ENCODE peak calls at places on chromosome 19, in five cellular contexts. C, L, J, Q and V are unnamed samples.

GRCh38 chr19:34985249-34986022 is 14.7 kb upstream of the GRAMD1A start:
- DNase-seq in C (peak), L (peak), J (no peak), Q (no peak), V (peak)

GRCh38 chr19:18292810-18293641 is 11.6 kb upstream of the JUND start:
- DNase-seq in C (peak), L (peak), J (peak), Q (peak), V (peak)

GRCh38 chr19:44875666-44876418 is 15.2 kb upstream of the TOMM40 start:
- DNase-seq in C (no peak), L (no peak), J (no peak), Q (no peak), V (no peak)

GRCh38 chr19:4701557-4701956 is 22.1 kb downstream of the DPP9 start:
- DNase-seq in C (no peak), L (no peak), J (no peak), Q (no peak), V (no peak)

GRCh38 chr19:19185853-19186728 is 5.9 kb downstream of the BORCS8 start:
- DNase-seq in C (no peak), L (peak), J (no peak), Q (peak), V (peak)

GRCh38 chr19:35048911-35049411 is 7.4 kb downstream of the HPN start:
- DNase-seq in C (no peak), L (no peak), J (no peak), Q (no peak), V (no peak)

GRCh38 chr19:49057636-49058234 is at the start of gene CGB7:
- DNase-seq in C (peak), L (peak), J (no peak), Q (peak), V (peak)

GRCh38 chr19:14393303-14393702 is 12.1 kb downstream of the ADGRE5 start:
- DNase-seq in C (no peak), L (no peak), J (no peak), Q (no peak), V (no peak)

GRCh38 chr19:10520652-10521318 is 3.5 kb upstream of the S1PR5 start:
- DNase-seq in C (no peak), L (no peak), J (no peak), Q (no peak), V (no peak)

GRCh38 chr19:36125557-36125956 is 10.3 kb downstream of the TBCB start:
- DNase-seq in C (no peak), L (no peak), J (no peak), Q (no peak), V (no peak)

GRCh38 chr19:42421591-42422031 is 5.6 kb downstream of the LIPE start:
- DNase-seq in C (no peak), L (peak), J (no peak), Q (peak), V (no peak)

GRCh38 chr19:14502334-14503092 is 6.6 kb upstream of the GIPC1 start:
- DNase-seq in C (no peak), L (no peak), J (no peak), Q (peak), V (no peak)

GRCh38 chr19:38441660-38442348 is 8.3 kb downstream of the RYR1 start:
- DNase-seq in C (no peak), L (peak), J (no peak), Q (no peak), V (peak)
- TF ChIP-seq CTCF in C (no peak), L (no peak), J (no peak), Q (no peak), V (no peak)

GRCh38 chr19:9500796-9501195 is 2.4 kb upstream of the ZNF560 start:
- DNase-seq in C (no peak), L (no peak), J (no peak), Q (no peak), V (no peak)

GRCh38 chr19:9494096-9494495 is 4.3 kb downstream of the ZNF560 start:
- DNase-seq in C (no peak), L (no peak), J (no peak), Q (no peak), V (no peak)

GRCh38 chr19:9498183-9498902 is at the start of gene ZNF560:
- DNase-seq in C (no peak), L (peak), J (no peak), Q (no peak), V (no peak)
- TF ChIP-seq CTCF in C (no peak), L (no peak), J (no peak), Q (peak), V (no peak)

DNA sequence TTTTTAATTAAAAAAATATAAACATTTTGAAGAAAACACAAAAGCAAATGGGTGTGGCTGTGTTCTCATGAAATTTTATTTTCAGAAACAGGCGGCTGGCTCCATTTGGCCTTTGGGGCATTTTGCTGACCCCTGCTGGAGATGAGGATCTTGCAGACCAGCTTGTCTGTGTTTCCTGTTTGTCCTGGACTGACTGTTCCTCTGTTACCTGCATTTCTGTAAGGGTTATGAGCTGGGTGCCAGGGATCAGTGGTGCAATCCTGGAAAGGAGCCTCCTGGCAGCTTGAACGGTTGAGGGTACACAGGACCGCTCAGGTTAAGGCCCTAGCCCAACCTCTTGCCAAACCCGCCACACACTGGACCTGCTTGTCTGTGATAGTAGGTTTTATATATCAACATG is 49.9 kb downstream of the ZNF787 start:
- DNase-seq in C (no peak), L (no peak), J (no peak), Q (no peak), V (peak)
- TF ChIP-seq CTCF in C (no peak), L (peak), J (no peak), Q (peak), V (peak)

DNA sequence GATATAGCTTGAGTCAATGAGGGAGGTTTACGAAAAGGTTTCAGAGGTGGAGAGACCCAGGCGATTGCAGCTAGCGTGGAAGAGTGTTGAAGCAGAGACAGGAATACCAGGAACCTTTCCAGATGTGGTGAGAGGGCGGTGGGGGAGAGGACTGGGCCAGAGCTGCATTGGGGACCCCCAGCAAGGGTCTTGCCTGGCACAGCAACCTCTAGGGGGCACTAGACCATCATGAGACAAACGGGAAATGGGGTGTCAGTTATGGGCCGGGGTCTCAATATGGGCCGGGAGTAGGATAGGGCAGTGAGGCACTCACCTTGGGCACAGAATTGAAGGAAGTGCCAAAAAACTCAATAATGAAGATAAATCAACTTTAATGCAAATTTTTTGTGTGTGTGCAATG is 2.1 kb upstream of the LRP3 start:
- DNase-seq in C (no peak), L (no peak), J (no peak), Q (no peak), V (no peak)
- TF ChIP-seq CTCF in C (no peak), L (no peak), J (no peak), Q (peak), V (no peak)

GRCh38 chr19:2113436-2114211 is 16.9 kb downstream of the IZUMO4 start:
- DNase-seq in C (no peak), L (peak), J (no peak), Q (no peak), V (no peak)
- TF ChIP-seq CTCF in C (no peak), L (no peak), J (no peak), Q (no peak), V (no peak)

DNA sequence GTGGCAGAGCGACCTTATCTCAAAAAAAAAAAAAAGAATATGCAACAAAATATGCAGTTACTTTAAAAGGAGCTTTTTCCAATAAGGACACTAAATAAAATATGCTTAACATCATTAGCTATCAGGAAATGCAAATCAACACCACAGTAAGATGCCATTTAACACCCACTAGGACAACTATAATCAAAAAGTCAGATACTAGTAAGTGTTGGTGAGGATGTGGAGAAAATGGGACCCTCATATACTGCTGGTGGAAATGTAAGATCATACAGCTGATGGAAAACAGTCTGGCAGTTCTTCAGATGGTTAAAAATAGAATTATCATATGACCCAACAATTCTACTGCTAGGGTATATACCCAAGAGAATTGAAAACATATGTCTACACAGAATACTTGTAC is 24.5 kb upstream of the AKT2 start:
- DNase-seq in C (no peak), L (no peak), J (no peak), Q (no peak), V (no peak)
- TF ChIP-seq CTCF in C (no peak), L (no peak), J (no peak), Q (no peak), V (no peak)

GRCh38 chr19:8835446-8835845 is 3.3 kb downstream of the MBD3L1 start:
- DNase-seq in C (no peak), L (no peak), J (no peak), Q (no peak), V (no peak)

GRCh38 chr19:8831832-8832131 is 322 bp downstream of the ZNF558 start:
- DNase-seq in C (no peak), L (no peak), J (no peak), Q (no peak), V (no peak)

GRCh38 chr19:8831373-8831772 is 731 bp downstream of the ZNF558 start:
- DNase-seq in C (no peak), L (no peak), J (no peak), Q (no peak), V (no peak)

GRCh38 chr19:8835877-8836276 is 3.7 kb downstream of the MBD3L1 start:
- DNase-seq in C (no peak), L (no peak), J (no peak), Q (no peak), V (no peak)

DNA sequence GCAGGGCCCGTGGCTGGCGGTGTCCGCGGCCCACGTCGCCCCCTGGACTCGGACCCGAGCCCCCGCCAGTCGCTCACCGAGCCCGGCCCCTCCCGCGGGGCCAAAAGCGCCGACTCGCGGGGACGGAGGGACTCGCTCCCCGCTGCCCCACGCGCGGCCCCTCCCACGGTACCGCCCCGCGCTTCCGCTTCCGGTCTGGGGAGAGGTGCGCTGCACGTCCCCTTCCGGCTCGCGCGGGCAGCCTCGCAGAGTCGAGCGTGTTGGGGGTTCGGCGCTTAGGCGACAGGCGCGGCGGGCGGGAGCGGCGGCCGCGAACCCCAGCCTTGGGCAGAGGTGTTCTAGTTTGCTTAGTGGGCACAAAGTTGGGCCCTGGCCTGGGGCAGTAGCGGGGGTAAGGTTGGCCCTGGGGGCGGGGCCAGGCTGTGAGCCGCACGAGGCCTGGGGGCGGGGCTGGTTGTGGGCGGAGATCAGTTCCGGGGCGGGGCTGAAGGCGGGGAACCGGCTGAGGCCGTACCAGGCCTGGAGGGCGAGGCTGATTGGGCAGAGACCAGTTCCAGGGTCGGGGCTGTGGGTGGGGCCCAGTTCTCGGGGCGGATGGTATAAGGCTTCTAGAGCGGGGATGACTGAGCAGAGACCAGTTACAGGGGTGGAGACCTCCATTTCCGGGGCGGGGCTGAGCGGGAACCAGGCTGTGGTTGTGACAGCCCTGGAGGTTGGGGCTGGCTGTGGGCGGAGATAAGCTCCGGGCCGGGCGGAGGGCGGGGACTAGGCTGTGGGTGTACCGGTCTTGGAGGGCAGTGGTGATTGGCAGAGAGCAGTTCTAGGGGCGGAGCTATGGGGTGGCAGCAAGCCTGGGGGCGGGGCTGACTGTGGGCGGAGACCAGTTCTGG is at the start of the genes MBD3L1 and ZNF558:
- DNase-seq in C (peak), L (peak), J (peak), Q (peak), V (no peak)
- TF ChIP-seq CTCF in C (peak), L (no peak), J (peak), Q (peak), V (no peak)

GRCh38 chr19:57027360-57027759 is 92.4 kb upstream of the USP29 start:
- DNase-seq in C (no peak), L (no peak), J (no peak), Q (no peak), V (no peak)
- TF ChIP-seq CTCF in C (no peak), L (no peak), J (no peak), Q (no peak), V (no peak)